ENCODE peak calls at places on chromosomes 13 and 19, in four cellular contexts. J is IMR-90, P is H1, G is H9. E is an unnamed sample.

GRCh38 chr19:57719901-57720519 is 7.4 kb downstream of the ZNF671 start:
- DNase-seq in P (peak), G (no peak), J (no peak), E (no peak)

GRCh38 chr13:100528353-100528752 is 60.2 kb downstream of the GGACT start:
- DNase-seq in P (no peak), J (no peak), G (no peak), E (no peak)

GRCh38 chr19:39247701-39248664 is 673 bp downstream of the IFNL4 start:
- DNase-seq in P (peak), J (no peak), G (peak), E (peak)

GRCh38 chr19:50721441-50722137 is 1.6 kb upstream of the CLEC11A start:
- DNase-seq in P (no peak), J (no peak), G (no peak), E (no peak)

GRCh38 chr19:48873476-48874308 is 1.5 kb downstream of the PPP1R15A start:
- DNase-seq in P (no peak), G (no peak), J (no peak), E (peak)

GRCh38 chr13:101291216-101291615 is 125.1 kb downstream of the NALCN start:
- DNase-seq in P (no peak), J (peak), G (no peak), E (no peak)

GRCh38 chr19:49887653-49888477 is 8.8 kb downstream of the IL4I1 start:
- DNase-seq in G (no peak), J (no peak), P (no peak), E (no peak)

GRCh38 chr19:46296722-46297431 is at the start of gene HIF3A:
- DNase-seq in J (no peak), P (peak), G (peak), E (peak)

GRCh38 chr19:57056972-57057371 is 62.8 kb upstream of the USP29 start:
- DNase-seq in P (no peak), J (peak), G (no peak), E (no peak)

GRCh38 chr13:48446454-48446853 is 33.5 kb upstream of the LPAR6 start:
- DNase-seq in J (peak), G (no peak), P (no peak), E (no peak)

GRCh38 chr13:78787189-78787588 is 128.2 kb upstream of the OBI1 start:
- DNase-seq in G (no peak), P (no peak), J (no peak), E (no peak)

GRCh38 chr13:106446011-106446410 is 89.5 kb downstream of the EFNB2 start:
- DNase-seq in J (peak), G (no peak), P (no peak), E (no peak)

GRCh38 chr19:46713781-46714522 is 3.0 kb downstream of the PRKD2 start:
- DNase-seq in J (peak), G (peak), P (peak), E (peak)

GRCh38 chr13:97295279-97296182 is 73.4 kb downstream of the MBNL2 start:
- DNase-seq in J (peak), G (no peak), P (no peak), E (no peak)

GRCh38 chr19:48867119-48867921 is 1.1 kb downstream of the PLEKHA4 start:
- DNase-seq in P (no peak), G (no peak), J (no peak), E (no peak)

GRCh38 chr13:41723136-41723535 is 237.8 kb downstream of the VWA8 start:
- DNase-seq in P (no peak), G (no peak), J (no peak), E (no peak)

GRCh38 chr19:33194527-33194883 is 375 bp downstream of the LRP3 start:
- DNase-seq in G (no peak), J (no peak), P (no peak), E (no peak)

GRCh38 chr13:44236370-44236769 is 137.3 kb upstream of the SERP2 start:
- DNase-seq in G (no peak), P (no peak), J (peak), E (no peak)

GRCh38 chr13:106230450-106230849 is 305.0 kb downstream of the EFNB2 start:
- DNase-seq in G (no peak), P (no peak), J (peak), E (no peak)

GRCh38 chr13:46951516-46951915 is 54.7 kb upstream of the HTR2A start:
- DNase-seq in P (no peak), J (no peak), G (no peak), E (no peak)

GRCh38 chr13:98534821-98535220 is 42.1 kb downstream of the STK24 start:
- DNase-seq in J (no peak), G (no peak), P (no peak), E (no peak)

GRCh38 chr19:45063851-45064801 is 12.2 kb downstream of the ZNF296 start:
- DNase-seq in J (no peak), P (no peak), G (no peak), E (no peak)

GRCh38 chr19:7483720-7484201 is 5.1 kb downstream of the PEX11G start:
- DNase-seq in P (no peak), J (no peak), G (no peak), E (no peak)

GRCh38 chr13:66069570-66069969 is 1160.6 kb downstream of the PCDH9 start:
- DNase-seq in J (peak), G (no peak), P (no peak), E (no peak)

GRCh38 chr13:77579971-77580370 is 44.5 kb downstream of the SCEL start:
- DNase-seq in P (no peak), G (no peak), J (no peak), E (no peak)

GRCh38 chr19:3519126-3519525 is 13.0 kb downstream of the FZR1 start:
- DNase-seq in G (no peak), P (no peak), J (no peak), E (no peak)

GRCh38 chr19:3518669-3519068 is 12.6 kb downstream of the FZR1 start:
- DNase-seq in J (no peak), G (no peak), P (no peak), E (no peak)

GRCh38 chr19:3520166-3521103 is 14.3 kb downstream of the FZR1 start:
- DNase-seq in J (no peak), P (no peak), G (peak), E (peak)

GRCh38 chr19:3522421-3523360 is 16.3 kb upstream of the TEKTIP1 start:
- DNase-seq in P (no peak), J (no peak), G (no peak), E (no peak)

GRCh38 chr19:3521104-3521445 is 15.0 kb downstream of the FZR1 start:
- DNase-seq in P (no peak), G (no peak), J (no peak), E (no peak)
- H2BK5ac ChIP-seq in P (peak), G (no peak), J (no peak), E (no peak)

GRCh38 chr19:583968-584239 is 5.8 kb upstream of the HCN2 start:
- DNase-seq in P (no peak), J (no peak), G (no peak), E (no peak)

GRCh38 chr19:582497-583197 is 7.0 kb upstream of the HCN2 start:
- DNase-seq in P (no peak), G (peak), J (peak), E (no peak)

GRCh38 chr19:585551-586110 is 4.0 kb upstream of the HCN2 start:
- DNase-seq in P (no peak), G (no peak), J (no peak), E (no peak)

GRCh38 chr19:583198-583967 is 6.3 kb upstream of the HCN2 start:
- DNase-seq in P (no peak), J (no peak), G (no peak), E (no peak)

DNA sequence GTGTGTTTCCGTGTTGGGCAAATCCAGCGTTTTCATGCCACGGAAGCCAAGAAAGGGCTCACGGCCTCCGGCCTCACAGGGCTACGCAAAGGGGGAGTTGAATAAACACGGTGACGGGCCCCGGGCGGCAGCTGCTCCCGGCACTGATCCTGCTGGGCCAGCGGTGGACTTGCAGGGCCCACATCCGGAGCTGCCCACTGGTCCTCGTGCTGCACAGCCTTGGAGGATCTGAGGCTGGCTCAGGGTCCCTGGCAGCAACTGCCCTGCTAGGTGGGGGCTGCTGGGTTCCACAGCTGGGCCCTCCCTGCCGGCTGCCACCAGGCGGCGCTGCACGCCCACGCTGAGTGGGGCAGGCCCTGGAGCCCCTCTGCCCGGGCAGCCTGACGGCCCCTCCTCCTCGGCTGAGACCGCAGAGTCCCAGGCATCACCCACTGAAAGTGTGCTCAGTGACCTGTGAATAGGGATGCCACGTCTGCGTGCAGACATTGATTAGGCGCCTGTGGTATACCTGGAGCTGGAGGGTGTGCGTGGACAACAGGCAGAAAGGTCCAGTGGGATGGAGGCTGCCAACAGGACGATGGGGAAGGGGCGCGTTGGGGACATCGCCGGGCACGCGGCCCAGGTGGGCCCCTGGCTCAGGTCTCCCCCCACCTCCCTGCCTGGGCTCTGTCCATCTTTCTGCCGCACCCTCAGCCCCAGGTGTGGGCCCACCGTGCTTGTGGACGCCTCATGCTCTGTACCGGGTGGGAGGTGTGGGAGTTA is 5.3 kb upstream of the HCN2 start:
- DNase-seq in P (peak), G (peak), J (peak), E (peak)
- H4K8ac ChIP-seq in P (no peak), G (no peak), J (no peak), E (no peak)

DNA sequence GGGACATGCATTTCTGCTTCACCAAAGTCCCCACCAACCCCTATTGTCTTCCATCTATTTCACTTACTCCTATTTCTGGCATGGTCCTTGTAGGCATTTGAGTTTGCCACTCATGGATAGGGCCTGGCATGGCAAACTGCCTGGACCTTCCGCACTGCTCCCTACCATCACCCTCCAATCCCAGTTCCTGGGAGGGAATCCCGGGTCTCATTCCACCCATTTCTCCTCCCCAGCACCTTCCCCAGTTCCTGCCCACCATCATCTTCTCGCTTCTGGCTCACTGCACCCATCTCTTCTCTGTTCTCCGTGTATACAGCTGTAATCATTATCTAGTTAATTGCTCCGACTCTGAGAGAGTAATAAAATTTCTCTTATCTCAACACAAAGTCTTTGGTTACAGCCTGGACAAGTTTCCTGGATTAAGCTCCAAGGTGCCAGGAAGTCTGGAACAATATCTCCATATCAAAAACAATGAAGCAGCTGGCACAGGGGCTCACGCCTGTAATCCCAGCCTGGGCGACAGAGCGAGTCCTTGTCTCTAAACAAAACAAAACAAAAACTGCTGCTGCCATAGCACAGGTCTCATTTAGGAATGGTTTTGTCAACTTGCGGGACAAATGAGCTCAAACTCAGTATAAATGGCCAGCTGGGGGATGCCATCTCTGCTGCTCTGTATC is 17.0 kb upstream of the COX7A1 start:
- DNase-seq in G (no peak), J (no peak), P (no peak), E (no peak)
- H4K5ac ChIP-seq in G (peak), J (no peak), P (no peak), E (no peak)

DNA sequence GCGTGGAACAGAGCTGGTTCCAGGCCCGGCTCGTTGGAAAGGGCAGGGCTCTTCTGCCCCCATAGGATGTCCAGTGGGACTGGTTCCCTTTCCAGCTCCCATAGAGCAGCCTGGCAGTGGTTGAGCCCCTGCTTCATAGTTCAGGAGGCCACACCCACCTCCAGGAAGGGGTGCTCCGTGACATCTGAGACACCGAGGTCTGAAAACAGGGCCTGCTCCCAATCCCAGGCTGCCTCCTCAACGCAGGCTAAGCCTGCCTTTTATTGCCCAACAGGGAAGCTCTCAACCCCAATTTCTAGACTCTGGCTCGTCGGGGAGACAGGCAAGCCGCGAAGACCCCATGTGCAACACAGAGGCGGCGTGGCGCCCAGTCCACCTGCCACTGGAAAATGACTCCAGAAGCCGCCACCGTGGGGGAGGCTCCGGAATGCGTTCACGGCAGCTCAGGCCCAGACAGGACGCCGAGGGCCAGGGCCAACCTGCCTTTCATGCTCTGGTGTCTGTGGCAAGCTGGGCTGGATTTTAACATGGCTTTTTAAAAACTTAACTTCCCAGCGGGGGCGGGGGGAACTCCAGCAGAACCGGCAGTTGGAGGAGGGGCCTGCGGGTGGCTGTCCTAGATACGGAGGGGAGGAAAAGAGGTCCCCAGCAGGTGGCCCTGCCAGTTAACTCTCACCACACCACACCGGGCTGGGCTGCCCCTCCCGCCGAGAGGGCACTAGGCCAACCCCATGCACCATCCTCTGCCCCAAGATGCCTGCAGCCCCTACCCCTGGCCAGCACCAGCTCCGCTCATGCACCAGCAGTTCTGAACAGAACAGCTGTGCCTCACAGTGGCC is 17.9 kb upstream of the TINCR start:
- DNase-seq in G (peak), J (no peak), P (peak), E (peak)
- H2BK5ac ChIP-seq in G (no peak), J (no peak), P (peak), E (no peak)

GRCh38 chr19:28736528-28736927 is 476.4 kb downstream of the UQCRFS1 start:
- DNase-seq in P (no peak), J (no peak), G (no peak), E (no peak)
- H4K8ac ChIP-seq in P (no peak), J (no peak), G (no peak), E (no peak)